ENCODE peak calls at places on chromosomes 12 and 14, in eight cellular contexts. H, N, B, A, T, M, V and G are unnamed samples.

GRCh38 chr14:102795060-102795925 is 18.0 kb downstream of the TRAF3 start:
- DNase-seq in H (peak; percentile 48), N (no peak), B (no peak), A (peak; percentile 67), T (no peak), M (no peak), V (no peak), G (peak; percentile 48)

GRCh38 chr14:69543341-69544249 is 31.1 kb downstream of the CCDC177 start:
- DNase-seq in H (peak; percentile 85), N (peak; percentile 5), B (no peak), A (peak; percentile 72), T (no peak), M (peak; percentile 59), V (peak; percentile 59), G (peak; percentile 70)

GRCh38 chr12:131929530-131930456 is 717 bp downstream of the PUS1 start:
- DNase-seq in H (peak; percentile 42), N (no peak), B (peak; percentile 38), A (no peak), T (no peak), M (no peak), V (peak; percentile 29), G (no peak)

GRCh38 chr14:73460691-73461127 is 2.4 kb upstream of the NUMB start:
- DNase-seq in H (no peak), N (peak; percentile 75), B (no peak), A (no peak), T (no peak), M (no peak), V (no peak), G (no peak)

GRCh38 chr14:28461379-28461778 is 305.2 kb upstream of the FOXG1 start:
- DNase-seq in H (no peak), N (no peak), B (no peak), A (no peak), T (no peak), M (no peak), V (no peak), G (no peak)

GRCh38 chr14:29310757-29311156 is 544.2 kb downstream of the FOXG1 start:
- DNase-seq in H (no peak), N (no peak), B (no peak), A (no peak), T (no peak), M (no peak), V (no peak), G (no peak)

GRCh38 chr12:65511134-65511912 is 232.8 kb downstream of the MSRB3 start:
- DNase-seq in H (no peak), N (no peak), B (no peak), A (no peak), T (peak; percentile 58), M (no peak), V (no peak), G (peak; percentile 61)

GRCh38 chr14:75470238-75470797 is 42.5 kb downstream of the JDP2 start:
- DNase-seq in H (no peak), N (no peak), B (no peak), A (no peak), T (no peak), M (no peak), V (no peak), G (no peak)

GRCh38 chr12:115349711-115350110 is 665.7 kb upstream of the TBX3 start:
- DNase-seq in H (no peak), N (no peak), B (no peak), A (no peak), T (no peak), M (no peak), V (no peak), G (no peak)